ENCODE peak calls at places on chromosomes 6 and 20, in six cellular contexts. Z, H, J, K, T and L are unnamed samples.

GRCh38 chr6:46376562-46376969 is 114.7 kb downstream of the RCAN2 start:
- DNase-seq in Z (no peak), H (no peak), J (no peak), K (no peak), T (no peak), L (no peak)

GRCh38 chr20:17825949-17826843 is 126.4 kb downstream of the BANF2 start:
- DNase-seq in Z (no peak), H (peak), J (no peak), K (no peak), T (no peak), L (no peak)

GRCh38 chr6:15465212-15465611 is 197.6 kb downstream of the DTNBP1 start:
- DNase-seq in Z (no peak), H (no peak), J (no peak), K (no peak), T (no peak), L (no peak)

GRCh38 chr6:158220786-158221442 is 52.8 kb downstream of the GTF2H5 start:
- DNase-seq in Z (no peak), H (peak), J (peak), K (peak), T (peak), L (peak)

GRCh38 chr6:118086189-118086588 is 179.1 kb downstream of the SLC35F1 start:
- DNase-seq in Z (no peak), H (no peak), J (no peak), K (no peak), T (no peak), L (no peak)

GRCh38 chr6:52403627-52404026 is 16.5 kb upstream of the EFHC1 start:
- DNase-seq in Z (no peak), H (peak), J (no peak), K (no peak), T (no peak), L (no peak)

GRCh38 chr6:77106992-77107391 is 356.3 kb downstream of the HTR1B start:
- DNase-seq in Z (no peak), H (no peak), J (peak), K (no peak), T (no peak), L (no peak)

GRCh38 chr6:167150815-167151557 is 6.8 kb downstream of the GPR31 start:
- DNase-seq in Z (no peak), H (no peak), J (no peak), K (no peak), T (no peak), L (no peak)

GRCh38 chr6:144559865-144560603 is 274.9 kb downstream of the UTRN start:
- DNase-seq in Z (no peak), H (no peak), J (no peak), K (no peak), T (no peak), L (no peak)

GRCh38 chr6:86152546-86152945 is 509.9 kb upstream of the SYNCRIP start:
- DNase-seq in Z (no peak), H (no peak), J (no peak), K (no peak), T (no peak), L (no peak)

DNA sequence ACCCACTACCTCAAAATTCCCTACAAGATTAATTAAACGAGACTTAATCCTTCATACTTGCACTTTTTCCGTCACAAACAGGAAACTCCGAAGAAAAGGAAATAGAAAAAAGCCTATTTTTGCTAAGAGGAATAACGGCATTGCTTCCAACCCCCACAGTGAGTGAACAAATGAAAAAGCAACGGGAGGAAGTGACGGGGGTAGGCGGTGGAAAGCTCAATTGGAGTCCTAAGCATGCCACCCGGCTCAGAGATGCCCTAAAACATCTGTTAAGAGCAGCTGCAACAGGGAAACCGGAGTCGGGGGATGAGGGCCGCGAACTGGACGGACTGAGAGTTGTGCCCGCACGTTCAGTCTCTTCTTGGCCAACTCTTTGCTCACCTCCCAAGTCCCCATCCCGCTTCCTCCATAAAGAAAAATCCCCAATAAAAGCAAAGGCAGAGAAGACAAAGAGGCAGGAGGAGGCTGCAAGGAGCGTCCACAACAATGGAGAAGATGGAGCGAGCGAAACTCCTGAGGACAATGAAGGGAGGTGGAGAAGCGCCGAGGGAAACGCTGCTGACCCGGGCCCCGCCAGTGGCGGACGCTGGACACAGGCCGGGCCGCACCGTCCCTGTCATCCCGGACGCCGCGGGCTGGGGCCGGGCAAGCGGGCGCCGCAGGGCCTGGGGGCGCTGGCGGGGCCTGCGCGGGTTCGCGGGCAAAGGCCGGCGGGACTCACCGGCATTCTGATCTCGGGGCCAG is 671 bp downstream of the SEC63 start:
- DNase-seq in Z (no peak), H (peak), J (peak), K (peak), T (peak), L (no peak)
- TF ChIP-seq CTCF in Z (no peak), H (no peak), J (no peak), K (no peak), T (no peak), L (no peak)

DNA sequence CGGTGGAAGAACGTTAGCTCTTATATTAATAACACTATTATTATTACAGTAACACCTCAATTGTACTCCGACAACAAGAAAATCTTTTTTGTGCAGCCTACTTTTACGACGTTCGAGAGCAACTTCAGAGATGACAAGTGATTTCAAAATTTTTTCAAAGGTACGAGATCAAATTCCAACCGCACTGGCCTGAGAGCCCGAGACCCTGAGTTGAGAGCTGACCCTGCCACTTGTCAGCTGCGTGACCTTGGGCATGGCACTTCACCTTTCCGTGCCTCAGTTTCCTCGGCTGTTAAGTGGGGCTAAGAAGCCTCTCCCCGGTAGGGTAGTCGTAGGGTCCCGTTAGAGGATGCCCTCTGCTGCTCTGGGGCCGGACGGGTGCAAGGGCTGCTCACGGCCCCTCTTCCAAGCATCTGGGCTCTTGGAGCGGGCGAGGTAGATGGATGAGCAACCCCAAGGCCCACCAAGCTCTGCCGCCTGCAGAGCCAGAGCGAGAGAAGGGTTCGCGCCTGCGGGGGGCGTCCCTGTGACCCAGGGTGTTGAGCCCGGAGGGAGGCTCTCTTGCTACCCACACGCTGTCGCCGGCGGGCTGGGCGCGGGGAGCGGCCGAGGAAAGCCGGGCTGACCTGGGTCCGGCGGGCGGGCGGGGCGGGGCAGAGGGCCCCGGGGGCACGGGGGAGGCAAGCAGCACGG is 510 bp downstream of the NDRG3 start:
- DNase-seq in Z (no peak), H (peak), J (no peak), K (no peak), T (peak), L (no peak)
- TF ChIP-seq CTCF in Z (peak), H (no peak), J (no peak), K (peak), T (no peak), L (no peak)

DNA sequence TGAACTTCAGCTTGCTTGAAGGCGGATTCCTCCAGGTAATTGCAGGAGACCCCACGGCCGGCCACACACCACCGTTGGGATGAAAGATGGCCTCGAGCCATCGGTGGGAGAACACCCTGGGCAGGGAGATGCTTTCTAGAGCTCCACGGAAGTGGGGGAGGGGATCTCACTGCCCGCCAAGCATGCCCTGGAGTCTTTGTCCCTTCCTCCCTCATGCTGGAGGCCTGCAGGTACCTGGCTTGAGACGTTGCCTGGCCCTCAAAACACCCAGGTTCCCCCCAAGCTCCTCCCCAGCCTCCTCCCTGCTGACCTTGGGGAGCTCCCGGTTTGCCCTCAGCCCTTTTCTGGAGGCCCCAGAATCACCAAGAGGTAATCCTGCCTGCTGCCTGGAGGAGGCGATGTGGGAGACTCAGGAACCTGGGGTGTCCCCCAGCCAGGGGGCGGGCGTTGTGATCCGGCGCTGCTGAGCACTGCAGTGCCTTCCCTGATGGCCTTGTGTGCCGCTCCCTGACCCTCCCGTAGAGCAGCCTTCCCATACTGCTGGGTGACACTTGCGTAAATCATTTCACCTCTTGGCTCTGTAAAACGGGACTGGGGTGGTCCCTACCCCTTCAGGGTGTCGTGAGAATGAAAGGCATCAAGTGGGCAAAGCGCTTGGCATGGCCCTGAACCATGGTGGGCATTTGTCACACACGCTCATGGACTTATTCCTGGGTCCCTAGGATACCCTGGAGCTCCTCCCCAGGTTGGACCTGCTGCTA is 91.4 kb downstream of the CEBPB start:
- DNase-seq in Z (no peak), H (peak), J (no peak), K (peak), T (no peak), L (no peak)
- TF ChIP-seq CTCF in Z (no peak), H (no peak), J (no peak), K (peak), T (no peak), L (no peak)

DNA sequence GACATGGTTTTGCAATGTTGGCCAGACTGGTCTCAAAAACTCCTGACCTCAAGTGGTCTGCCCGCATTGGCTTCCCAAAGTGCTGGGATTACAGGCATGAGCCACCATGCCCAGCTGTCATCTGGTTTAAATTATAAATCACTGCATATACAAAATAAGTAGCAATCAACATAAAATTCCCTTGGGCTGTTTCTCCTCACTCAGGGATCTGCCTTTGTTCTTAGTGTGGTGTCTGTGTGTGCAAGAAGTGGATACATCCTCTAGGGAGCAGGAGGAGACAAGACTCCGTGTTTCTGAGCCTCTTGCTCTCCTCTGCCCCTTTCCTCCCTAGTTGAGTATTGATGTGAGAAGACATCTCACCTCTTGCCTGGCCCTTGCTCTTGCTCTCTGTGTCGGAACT is 65.2 kb upstream of the ADGRF4 start:
- DNase-seq in Z (no peak), H (no peak), J (peak), K (no peak), T (no peak), L (no peak)
- TF ChIP-seq CTCF in Z (no peak), H (no peak), J (peak), K (no peak), T (no peak), L (no peak)

GRCh38 chr6:147579667-147580066 is 71.2 kb downstream of the SAMD5 start:
- DNase-seq in Z (no peak), H (no peak), J (no peak), K (no peak), T (no peak), L (no peak)

GRCh38 chr6:147586044-147586443 is 77.6 kb downstream of the SAMD5 start:
- DNase-seq in Z (peak), H (no peak), J (peak), K (no peak), T (no peak), L (no peak)

DNA sequence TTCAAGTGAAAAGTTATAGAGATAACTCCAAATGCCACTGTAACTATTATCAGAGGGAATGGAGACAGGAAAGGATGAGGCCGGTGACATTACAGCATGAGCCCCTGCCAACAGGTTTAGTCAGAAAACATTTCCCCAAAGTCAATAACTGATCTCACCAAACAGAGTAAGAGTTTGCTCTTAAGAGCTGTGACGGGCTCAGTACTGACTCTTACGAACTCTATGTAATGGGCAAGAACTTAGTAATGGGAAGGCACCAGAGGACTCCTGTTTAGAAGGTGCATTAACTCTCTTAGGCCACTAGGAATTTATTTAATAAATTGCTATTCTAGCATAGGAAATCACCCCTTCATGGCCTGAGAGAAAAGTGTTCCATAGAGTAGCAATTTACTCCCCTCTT is 76.8 kb downstream of the SAMD5 start:
- DNase-seq in Z (no peak), H (no peak), J (no peak), K (no peak), T (no peak), L (no peak)
- TF ChIP-seq CTCF in Z (no peak), H (no peak), J (no peak), K (peak), T (no peak), L (no peak)

GRCh38 chr6:169723991-169724553 is at the start of gene PHF10:
- DNase-seq in Z (no peak), H (peak), J (no peak), K (peak), T (peak), L (no peak)

GRCh38 chr6:169719117-169719516 is 5.2 kb downstream of the PHF10 start:
- DNase-seq in Z (no peak), H (no peak), J (no peak), K (no peak), T (no peak), L (no peak)

GRCh38 chr6:169723200-169723909 is 945 bp downstream of the PHF10 start:
- DNase-seq in Z (no peak), H (peak), J (peak), K (peak), T (peak), L (no peak)

GRCh38 chr6:169722362-169723199 is 1.7 kb downstream of the PHF10 start:
- DNase-seq in Z (no peak), H (peak), J (peak), K (peak), T (peak), L (no peak)

GRCh38 chr6:169720207-169720855 is 4.0 kb downstream of the PHF10 start:
- DNase-seq in Z (no peak), H (no peak), J (no peak), K (no peak), T (no peak), L (no peak)
- TF ChIP-seq CTCF in Z (no peak), H (no peak), J (peak), K (peak), T (no peak), L (peak)

GRCh38 chr6:13357551-13358075 is 29.3 kb upstream of the TBC1D7 start:
- DNase-seq in Z (no peak), H (no peak), J (peak), K (peak), T (no peak), L (no peak)
- TF ChIP-seq CTCF in Z (no peak), H (no peak), J (no peak), K (no peak), T (no peak), L (no peak)

DNA sequence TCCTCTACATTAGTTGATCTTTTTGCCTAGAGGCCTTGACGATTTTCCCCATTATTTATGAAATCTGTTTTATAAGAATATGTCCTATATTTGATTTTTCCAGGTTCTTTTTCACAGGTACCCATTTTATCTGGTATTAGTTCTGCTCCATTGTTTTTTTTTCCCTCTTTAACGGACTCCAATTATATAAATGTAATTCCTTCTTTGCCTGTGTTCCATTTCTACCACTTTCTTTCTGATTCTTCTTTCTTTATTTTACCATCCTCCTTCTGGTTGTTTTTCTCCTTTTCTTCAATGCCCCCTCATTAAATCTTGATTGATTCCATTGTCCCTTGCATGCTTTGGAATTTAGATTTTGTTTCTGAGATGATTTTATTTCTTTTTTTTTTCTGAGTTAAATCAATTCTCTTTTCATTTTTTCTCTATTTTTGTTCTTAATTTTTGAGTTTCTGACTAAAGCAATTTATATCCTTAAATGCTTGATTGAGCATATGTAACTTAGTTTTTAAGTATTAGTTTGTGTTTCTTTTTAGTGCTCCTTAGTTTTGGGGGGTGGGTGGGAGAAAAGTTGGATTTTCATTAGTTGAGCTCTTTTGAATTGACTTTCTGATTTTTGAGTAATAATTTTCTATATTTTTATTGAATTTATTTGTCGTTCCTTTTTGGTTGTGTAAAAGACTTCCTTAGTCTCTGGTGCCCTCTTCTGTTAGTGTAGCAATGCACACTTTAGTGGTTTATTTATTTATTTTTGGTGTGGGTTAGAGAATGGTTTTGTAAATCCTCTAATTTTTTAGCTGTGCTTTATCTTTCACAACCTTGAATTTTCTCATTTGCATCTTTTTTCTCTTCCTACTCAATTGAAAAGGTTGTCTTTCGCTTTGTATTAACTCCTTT is 140.8 kb downstream of the FARS2 start:
- DNase-seq in Z (no peak), H (no peak), J (peak), K (no peak), T (no peak), L (no peak)
- TF ChIP-seq CTCF in Z (no peak), H (peak), J (peak), K (peak), T (peak), L (peak)